ENCODE peak calls at places on chromosomes 7 and 10, in six cellular contexts. V, T, M, L, P and Y are unnamed samples.

GRCh38 chr7:12111461-12112405 is 99.4 kb upstream of the TMEM106B start:
- DNase-seq in P (peak; percentile 83), V (no peak), T (no peak), M (no peak), L (no peak), Y (no peak)

GRCh38 chr10:62870866-62871265 is 54.7 kb upstream of the EGR2 start:
- DNase-seq in T (no peak), L (no peak), M (no peak), V (no peak), P (no peak), Y (no peak)

GRCh38 chr10:79244841-79245504 is 102.3 kb upstream of the PPIF start:
- DNase-seq in P (no peak), V (no peak), T (no peak), L (peak; percentile 82), M (no peak), Y (peak; percentile 67)

GRCh38 chr7:55827577-55827976 is 35.0 kb downstream of the SEPTIN14 start:
- DNase-seq in T (peak; percentile 2), M (no peak), L (no peak), P (no peak), V (no peak), Y (no peak)

GRCh38 chr7:84790873-84791272 is 396.0 kb downstream of the SEMA3D start:
- DNase-seq in T (no peak), P (no peak), L (no peak), M (no peak), V (no peak), Y (peak; percentile 7)

GRCh38 chr7:25722856-25723255 is 429.1 kb upstream of the NFE2L3 start:
- DNase-seq in P (no peak), M (no peak), L (no peak), T (no peak), V (no peak), Y (no peak)

GRCh38 chr10:132140167-132140925 is 46.4 kb upstream of the DPYSL4 start:
- DNase-seq in L (no peak), V (no peak), M (no peak), T (no peak), P (no peak), Y (no peak)

GRCh38 chr7:45181991-45182855 is 24.6 kb downstream of the RAMP3 start:
- DNase-seq in L (no peak), T (no peak), M (no peak), P (no peak), V (no peak), Y (no peak)

GRCh38 chr7:15839415-15840100 is 153.1 kb upstream of the MEOX2 start:
- DNase-seq in T (no peak), P (peak; percentile 15), V (no peak), L (no peak), M (no peak), Y (no peak)

DNA sequence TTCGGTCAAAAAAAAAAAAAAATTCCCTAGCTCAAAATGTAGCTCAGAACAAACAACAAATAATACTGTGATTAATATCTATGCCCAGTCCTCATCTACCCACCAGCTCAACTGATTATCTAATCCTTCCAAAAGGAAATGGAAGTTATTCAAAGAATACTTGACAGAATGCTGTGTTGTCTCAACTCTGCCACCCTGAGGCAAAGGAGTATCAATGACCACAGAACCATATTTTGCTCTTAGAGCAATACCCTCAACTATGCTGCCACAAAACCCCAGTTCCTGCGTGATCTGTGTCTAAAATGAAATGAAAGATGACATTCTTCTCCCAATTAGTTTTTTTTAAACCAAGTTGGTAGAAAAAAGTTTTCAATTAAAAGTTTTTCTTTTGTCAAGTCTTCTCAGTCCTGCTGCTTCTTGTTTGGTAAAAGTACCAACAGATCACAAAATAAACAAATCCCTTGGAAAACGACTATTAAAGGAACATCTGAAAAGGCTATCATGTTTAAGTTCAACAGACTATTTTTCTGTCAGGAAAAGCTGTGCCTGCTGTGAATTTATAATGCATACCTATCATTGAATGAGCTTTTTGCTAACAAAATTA is 21.6 kb downstream of the RBM28 start:
- DNase-seq in L (no peak), V (no peak), M (no peak), P (peak; percentile 47), T (peak; percentile 48), Y (peak; percentile 44)
- TF ChIP-seq REST in L (no peak), V (no peak), M (no peak), P (no peak), T (no peak), Y (no peak)

GRCh38 chr7:69076566-69076965 is 521.7 kb upstream of the AUTS2 start:
- DNase-seq in V (no peak), M (no peak), L (no peak), T (no peak), P (no peak), Y (no peak)
- TF ChIP-seq REST in V (no peak), M (no peak), L (no peak), T (no peak), P (no peak), Y (no peak)

GRCh38 chr7:94577357-94577756 is 67.7 kb downstream of the CASD1 start:
- DNase-seq in P (no peak), V (no peak), T (peak; percentile 20), L (no peak), M (no peak), Y (no peak)

GRCh38 chr7:94584113-94584512 is 71.8 kb downstream of the SGCE start:
- DNase-seq in M (no peak), P (no peak), L (no peak), V (no peak), T (peak; percentile 38), Y (no peak)

GRCh38 chr7:94576316-94576715 is 66.7 kb downstream of the CASD1 start:
- DNase-seq in V (no peak), P (no peak), L (no peak), M (no peak), T (no peak), Y (no peak)

GRCh38 chr7:94578615-94579014 is 69.0 kb downstream of the CASD1 start:
- DNase-seq in L (no peak), P (no peak), M (no peak), T (no peak), V (no peak), Y (no peak)

GRCh38 chr7:94580601-94581000 is 71.0 kb downstream of the CASD1 start:
- DNase-seq in M (no peak), P (no peak), V (peak; percentile 41), L (no peak), T (peak; percentile 93), Y (no peak)
- TF ChIP-seq REST in M (no peak), P (no peak), V (no peak), L (no peak), T (no peak), Y (no peak)

DNA sequence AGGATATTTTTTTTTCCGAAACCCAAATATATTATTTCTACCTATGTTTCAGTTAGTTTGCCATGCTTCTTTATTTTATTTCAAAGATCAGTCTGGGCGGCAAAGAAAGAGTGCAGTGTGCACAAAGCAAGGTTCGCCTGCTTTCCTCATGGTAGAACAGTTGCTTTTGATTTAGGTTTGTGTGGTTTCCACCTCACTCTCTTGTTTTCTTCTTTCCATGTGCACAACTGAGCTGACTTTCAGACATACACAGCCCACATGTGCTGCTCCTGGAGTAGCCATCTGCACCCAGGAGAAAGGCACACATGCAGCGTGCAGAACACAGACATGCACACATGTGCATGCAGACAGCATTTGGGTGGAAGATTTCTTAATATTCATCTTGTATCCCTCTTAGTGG is 302.1 kb downstream of the FZD1 start:
- DNase-seq in L (no peak), V (no peak), M (no peak), P (peak; percentile 25), T (no peak), Y (no peak)
- TF ChIP-seq REST in L (no peak), V (no peak), M (no peak), P (no peak), T (no peak), Y (no peak)

GRCh38 chr7:49875336-49875735 is 101.9 kb downstream of the VWC2 start:
- DNase-seq in M (no peak), T (no peak), P (no peak), V (no peak), L (no peak), Y (no peak)
- TF ChIP-seq REST in M (no peak), T (no peak), P (no peak), V (no peak), L (no peak), Y (no peak)

GRCh38 chr10:127485153-127485857 is 63.8 kb upstream of the NPS start:
- DNase-seq in L (no peak), M (no peak), P (no peak), T (no peak), V (peak; percentile 47), Y (no peak)
- TF ChIP-seq REST in L (no peak), M (no peak), P (peak; percentile 81), T (peak; percentile 81), V (peak; percentile 66), Y (peak; percentile 36)

DNA sequence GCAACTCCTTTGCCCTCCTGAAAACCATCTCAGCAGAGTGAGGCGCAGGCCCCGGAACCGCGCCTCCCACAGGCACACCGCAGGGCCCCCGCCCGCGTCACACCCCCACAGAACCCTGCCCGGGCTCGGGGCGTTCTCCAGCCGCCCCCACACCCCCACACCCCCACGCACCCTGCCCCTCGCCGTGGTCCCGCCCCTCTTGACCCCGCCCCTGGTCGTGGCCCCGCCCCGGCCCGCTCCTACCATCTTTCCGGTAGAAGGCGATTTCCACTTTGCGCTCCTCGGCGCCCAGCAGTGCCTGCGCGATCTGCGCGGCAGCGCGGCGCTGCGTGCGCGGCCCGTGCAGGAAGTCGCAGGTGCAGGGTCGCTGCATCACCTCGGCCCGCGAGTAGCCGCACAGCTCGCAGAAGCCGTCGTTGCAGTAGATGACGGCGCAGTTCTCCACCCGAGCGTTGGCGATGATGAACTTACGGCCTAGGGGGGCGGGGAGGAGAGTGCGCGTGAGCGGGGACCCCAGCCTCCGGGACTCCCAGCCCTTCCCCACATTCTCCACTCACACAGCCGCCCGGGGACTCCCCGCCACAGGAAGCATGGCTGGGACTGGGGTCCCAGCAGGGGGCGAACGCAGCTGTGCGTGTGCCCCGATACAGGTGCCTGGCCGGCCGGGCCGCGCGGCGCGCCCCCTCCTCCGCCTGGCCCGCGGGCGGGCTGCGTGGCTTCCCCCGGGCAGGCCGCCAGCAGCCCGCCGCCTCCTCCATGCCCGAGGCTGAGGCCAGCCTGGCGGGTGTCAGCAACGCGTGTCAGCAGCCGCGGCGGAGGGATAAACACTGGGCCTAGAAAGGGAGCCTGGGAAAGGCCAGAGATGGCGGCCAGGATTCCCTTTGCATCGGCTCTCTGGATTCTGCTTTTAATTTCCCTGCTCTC is 3.4 kb downstream of the KCNH2 start:
- DNase-seq in V (peak; percentile 71), M (peak; percentile 94), L (no peak), T (no peak), P (peak; percentile 82), Y (no peak)
- TF ChIP-seq REST in V (no peak), M (peak; percentile 80), L (no peak), T (no peak), P (no peak), Y (no peak)

GRCh38 chr7:6250364-6250833 is 22.0 kb downstream of the CYTH3 start:
- DNase-seq in T (no peak), P (no peak), V (no peak), M (no peak), L (peak; percentile 93), Y (no peak)
- TF ChIP-seq REST in T (no peak), P (no peak), V (no peak), M (no peak), L (no peak), Y (no peak)